ENCODE peak calls at places on chromosomes 3 and 15, in five cellular contexts. D, R, S, C and N are unnamed samples. For H3K36me3 and H3K27me3, the result is how much of the 10 kb centered on the place peaks cover.

GRCh38 chr3:4493931-4494806 is 1.0 kb downstream of the ITPR1 start:
- DNase-seq in C (no peak), D (peak), S (no peak), R (no peak), N (peak)

GRCh38 chr3:61564405-61565059 is 3.2 kb downstream of the PTPRG start:
- DNase-seq in S (peak), R (peak), C (peak), D (peak), N (peak)

GRCh38 chr3:9308298-9308990 is 54.4 kb upstream of the THUMPD3 start:
- DNase-seq in C (no peak), S (no peak), D (no peak), R (no peak), N (no peak)

GRCh38 chr3:188234172-188234571 is 80.2 kb downstream of the LPP start:
- DNase-seq in R (no peak), D (no peak), C (no peak), S (no peak), N (no peak)

GRCh38 chr3:136343873-136344281 is 93.7 kb downstream of the PCCB start:
- DNase-seq in D (peak), C (peak), R (peak), S (no peak), N (no peak)

GRCh38 chr3:63037116-63037515 is 161.9 kb upstream of the CADPS start:
- DNase-seq in D (no peak), S (no peak), R (no peak), C (no peak), N (no peak)

GRCh38 chr15:49649987-49650386 is 29.1 kb downstream of the DTWD1 start:
- DNase-seq in R (no peak), D (no peak), S (no peak), C (no peak), N (no peak)

GRCh38 chr15:25682349-25682748 is 180.8 kb downstream of the ATP10A start:
- DNase-seq in S (no peak), C (no peak), D (peak), R (no peak), N (no peak)

GRCh38 chr3:154745122-154745521 is 315.1 kb upstream of the GPR149 start:
- DNase-seq in D (no peak), R (no peak), S (no peak), C (no peak), N (no peak)

GRCh38 chr3:154743418-154743817 is 313.4 kb upstream of the GPR149 start:
- DNase-seq in S (no peak), C (no peak), R (no peak), D (no peak), N (no peak)

GRCh38 chr3:154749514-154749913 is 319.5 kb upstream of the GPR149 start:
- DNase-seq in S (no peak), R (no peak), D (no peak), C (no peak), N (no peak)

DNA sequence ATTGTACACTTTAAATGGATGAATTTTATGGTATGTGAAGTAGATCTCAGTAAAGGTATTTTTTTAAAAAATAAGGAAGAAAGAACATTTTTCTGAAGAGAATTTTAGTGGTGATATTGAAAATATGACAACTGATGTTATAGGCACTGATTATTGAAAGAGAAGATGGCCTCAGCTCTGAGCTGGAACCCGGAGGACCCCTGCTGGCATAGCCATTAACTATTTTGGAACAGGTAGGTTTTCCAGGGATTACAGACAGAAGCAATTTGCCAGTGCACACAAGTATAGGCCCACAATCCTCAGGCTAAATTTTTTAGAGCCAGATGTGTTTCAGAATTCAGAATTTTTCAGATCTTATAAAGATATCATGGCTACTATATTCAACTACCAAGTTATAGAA is 315.9 kb upstream of the GPR149 start:
- DNase-seq in D (no peak), C (no peak), R (no peak), S (no peak), N (no peak)
- H3K36me3 ChIP-seq in D (under half), C (under half), R (under half), S (under half), N (under half)

GRCh38 chr3:186663351-186664118 is 2.3 kb upstream of the HRG start:
- DNase-seq in R (no peak), D (no peak), S (no peak), C (no peak), N (no peak)
- H3K4me3 ChIP-seq in R (no peak), D (no peak), S (no peak), C (no peak), N (no peak)

GRCh38 chr3:53680026-53680425 is 166.2 kb downstream of the CHDH start:
- DNase-seq in R (no peak), C (no peak), D (peak), S (no peak), N (no peak)

GRCh38 chr3:53675022-53675697 is 171.1 kb downstream of the CHDH start:
- DNase-seq in R (no peak), C (no peak), D (no peak), S (no peak), N (peak)

GRCh38 chr3:53674582-53674981 is 171.6 kb downstream of the CHDH start:
- DNase-seq in C (no peak), S (no peak), D (no peak), R (no peak), N (no peak)

GRCh38 chr3:53675942-53676341 is 170.3 kb downstream of the CHDH start:
- DNase-seq in R (no peak), C (no peak), D (no peak), S (no peak), N (peak)

DNA sequence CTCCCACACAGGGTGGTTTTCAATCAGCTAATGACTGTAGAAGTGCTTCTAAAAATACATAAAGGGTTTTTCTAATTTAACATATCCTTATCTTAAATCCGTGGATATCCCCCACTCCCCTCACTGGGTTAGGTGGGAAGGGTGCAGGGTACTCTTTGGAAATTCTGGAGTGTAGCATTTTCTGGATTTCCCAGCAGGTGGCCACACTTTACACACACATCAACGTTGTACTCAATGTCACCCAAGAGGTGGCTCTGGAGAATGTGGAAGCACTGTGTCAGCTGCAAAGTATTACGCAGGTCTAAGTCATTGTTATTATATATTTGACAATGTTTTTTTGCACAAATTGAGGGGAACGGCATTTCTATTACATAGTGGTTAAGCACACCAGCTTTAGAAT is 168.8 kb downstream of the CHDH start:
- DNase-seq in R (no peak), S (no peak), D (no peak), C (no peak), N (no peak)
- H3K27me3 ChIP-seq in R (under half), S (under half), D (under half), C (under half), N (under half)

DNA sequence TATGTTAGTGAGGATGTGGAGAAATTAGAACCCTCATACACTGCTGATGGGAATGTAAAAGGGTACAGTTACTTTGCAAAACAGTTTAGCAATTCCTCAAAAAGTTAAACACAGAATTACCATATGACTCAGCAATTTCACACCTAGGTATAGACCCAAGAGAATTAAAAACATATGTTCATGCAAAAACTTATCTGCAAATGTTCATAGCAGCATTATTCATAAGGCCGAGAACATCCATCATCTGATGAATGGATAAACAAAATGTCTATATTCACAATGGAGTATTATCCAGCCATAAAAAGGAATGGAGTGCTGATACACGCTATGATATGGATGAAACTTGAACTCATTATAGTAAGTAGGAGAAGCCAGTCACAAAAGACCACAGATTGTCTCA is 10.3 kb downstream of the SEC13 start:
- DNase-seq in C (no peak), D (no peak), S (no peak), R (no peak), N (no peak)
- H3K36me3 ChIP-seq in C (under half), D (half or more), S (under half), R (under half), N (half or more)

DNA sequence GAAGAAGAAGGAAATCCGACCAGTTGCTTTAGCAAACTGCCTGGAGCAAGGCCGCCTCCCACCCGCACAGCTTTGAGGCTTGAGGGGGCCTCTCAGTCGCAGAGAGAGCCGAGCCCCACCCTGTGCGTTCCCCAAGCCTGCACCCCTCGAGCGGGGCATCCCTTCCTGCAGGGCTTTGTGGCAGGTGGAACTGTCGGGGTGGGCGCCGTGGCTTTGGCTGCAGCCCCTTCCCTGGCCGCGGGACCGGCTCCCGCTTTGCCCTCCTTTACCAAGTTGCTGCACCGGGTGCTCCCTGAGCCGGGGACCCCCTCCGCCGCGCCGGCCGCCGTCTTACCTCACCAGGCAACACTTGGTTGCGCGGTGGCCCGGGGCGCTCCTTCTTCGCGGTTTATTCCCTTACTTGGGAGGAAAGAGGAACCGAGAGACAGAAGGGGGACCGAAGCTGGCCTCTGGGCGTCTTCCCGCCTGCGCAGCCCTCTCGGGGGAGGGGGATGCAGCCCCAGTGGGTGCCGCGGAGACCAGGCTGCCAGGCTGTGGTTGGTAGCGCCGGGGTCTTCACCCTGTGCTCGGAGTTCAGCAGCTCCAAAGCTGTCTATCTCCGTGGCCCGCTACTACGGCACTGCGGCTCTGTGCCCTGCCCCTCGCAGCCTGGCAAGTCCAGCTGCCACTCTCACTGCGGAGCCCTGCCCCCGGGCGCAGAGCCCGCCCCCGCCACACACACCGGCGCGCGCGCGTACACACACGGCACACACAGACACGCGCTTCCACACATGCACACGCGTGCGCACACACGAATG is at the start of gene DGKG:
- DNase-seq in C (peak), S (peak), D (peak), R (peak), N (peak)
- H3K4me3 ChIP-seq in C (peak), S (peak), D (peak), R (peak), N (peak)

DNA sequence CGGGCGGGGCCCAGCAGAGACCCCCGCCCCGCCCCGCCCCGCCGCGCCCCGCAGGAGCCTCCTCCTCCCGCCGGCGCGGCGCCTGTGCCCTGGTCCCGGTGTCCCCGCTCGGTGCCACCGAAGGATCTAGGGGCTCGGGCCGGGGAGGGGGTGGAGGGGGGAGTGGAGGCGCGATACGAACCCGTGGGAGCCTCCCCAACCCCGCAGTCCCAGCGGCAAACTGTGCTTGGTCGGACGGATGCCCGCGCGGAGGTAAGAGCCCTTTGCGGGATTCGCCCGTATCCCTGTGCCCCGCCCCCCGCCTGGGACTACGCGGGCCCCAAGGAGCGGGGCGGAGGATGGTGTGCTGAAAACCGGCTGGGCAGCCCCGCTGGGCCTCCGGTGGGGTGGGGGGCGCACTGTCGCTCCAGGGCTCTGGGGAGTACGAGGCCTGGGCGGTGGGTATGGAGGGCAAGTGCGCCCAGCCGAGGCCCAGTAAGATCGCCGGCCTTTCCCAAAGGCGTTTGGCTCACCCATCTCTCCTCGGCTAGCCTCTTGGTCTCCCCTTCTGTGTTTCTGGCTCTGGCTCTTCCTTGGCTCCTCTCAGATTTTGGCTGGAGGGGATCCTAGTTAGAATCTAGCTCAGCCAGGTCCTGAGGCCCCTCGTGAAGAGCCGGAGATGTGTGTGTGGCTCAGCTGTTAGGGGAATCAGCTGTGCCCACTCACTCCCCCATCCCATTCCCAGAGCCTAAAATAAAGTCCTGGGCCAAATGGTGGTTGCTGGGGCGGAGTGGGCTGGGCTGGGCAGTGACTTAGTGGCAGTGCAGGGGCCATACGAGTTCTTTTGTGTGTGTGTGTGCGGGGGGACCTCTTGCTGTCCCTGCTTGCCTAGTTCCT is 65.7 kb upstream of the POLG start:
- DNase-seq in R (no peak), D (no peak), S (no peak), C (no peak), N (peak)
- H3K27me3 ChIP-seq in R (under half), D (half or more), S (under half), C (under half), N (half or more)

DNA sequence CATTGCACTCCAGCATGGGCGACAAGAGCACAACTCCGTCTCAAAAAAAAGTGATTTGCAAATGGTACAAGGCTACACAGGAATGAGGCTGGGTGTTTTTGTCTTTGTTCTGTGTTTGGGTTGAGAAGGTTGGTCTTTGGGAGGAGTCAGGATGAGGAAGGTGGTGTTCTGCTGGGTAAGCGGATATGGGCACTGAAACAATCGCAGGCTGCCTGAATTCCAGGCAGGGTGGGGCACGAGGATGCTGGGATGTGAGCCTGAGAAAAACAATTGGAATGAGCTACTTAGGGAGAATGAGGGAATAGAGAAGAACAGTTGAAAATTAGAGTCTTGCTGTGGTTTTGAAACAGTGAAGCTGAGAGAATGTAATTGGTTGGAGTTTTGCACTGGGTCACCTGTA is 51.6 kb downstream of the ZBTB38 start:
- DNase-seq in C (no peak), D (no peak), S (no peak), R (no peak), N (no peak)
- H3K36me3 ChIP-seq in C (under half), D (half or more), S (under half), R (under half), N (under half)